ENCODE peak calls at places on chromosomes 1 and 21, in nine cellular contexts. U, G, K, A, B, S, J, V and F are unnamed samples. For H3K27me3, the result is how much of the 10 kb centered on the place peaks cover.

GRCh38 chr1:161008857-161009554 is 11.9 kb downstream of the F11R start:
- DNase-seq in A (no peak), G (no peak), V (no peak), U (no peak), K (peak), S (no peak), B (no peak), J (no peak), F (no peak)

GRCh38 chr1:57770772-57771171 is 346.9 kb upstream of the DAB1 start:
- DNase-seq in U (no peak), S (peak), A (no peak), V (no peak), B (no peak), K (peak), J (no peak), G (no peak), F (no peak)

GRCh38 chr1:223039990-223040389 is 103.1 kb downstream of the TLR5 start:
- DNase-seq in A (no peak), G (no peak), J (no peak), K (no peak), V (no peak), S (no peak), B (no peak), U (no peak), F (no peak)

GRCh38 chr1:228781161-228781771 is 46.0 kb downstream of the RHOU start:
- DNase-seq in J (no peak), A (no peak), B (no peak), V (no peak), S (no peak), K (peak), G (peak), U (no peak), F (no peak)

GRCh38 chr1:167412072-167412471 is 106.3 kb downstream of the CD247 start:
- DNase-seq in S (no peak), A (no peak), G (no peak), K (no peak), B (no peak), U (no peak), J (peak), V (no peak), F (no peak)

GRCh38 chr1:153789478-153790148 is 14.4 kb downstream of the SLC27A3 start:
- DNase-seq in A (no peak), K (no peak), V (no peak), S (no peak), U (peak), G (no peak), J (peak), B (no peak), F (peak)

GRCh38 chr1:47618830-47619229 is 181.0 kb downstream of the FOXD2 start:
- DNase-seq in G (no peak), S (no peak), A (peak), U (no peak), J (no peak), V (no peak), K (no peak), B (no peak), F (no peak)

GRCh38 chr1:1470626-1471388 is 758 bp upstream of the ATAD3B start:
- DNase-seq in K (no peak), V (no peak), U (no peak), A (peak), S (peak), G (no peak), J (peak), B (no peak), F (no peak)

GRCh38 chr1:3659093-3659492 is 6.8 kb downstream of the TP73 start:
- DNase-seq in J (no peak), A (no peak), K (no peak), B (no peak), U (no peak), S (no peak), V (no peak), G (no peak), F (no peak)

GRCh38 chr1:179817789-179818188 is 59.8 kb downstream of the TOR1AIP2 start:
- DNase-seq in S (no peak), K (peak), J (peak), A (no peak), G (peak), V (no peak), U (no peak), B (peak), F (peak)

GRCh38 chr1:234206651-234207284 is 166.5 kb upstream of the COA6 start:
- DNase-seq in G (peak), B (peak), K (peak), J (no peak), V (no peak), U (no peak), S (peak), A (no peak), F (no peak)

GRCh38 chr1:55741516-55741915 is 526.4 kb upstream of the USP24 start:
- DNase-seq in B (no peak), J (no peak), V (no peak), S (no peak), A (no peak), G (no peak), K (peak), U (no peak), F (no peak)

GRCh38 chr1:31811605-31812004 is 4.2 kb downstream of the SPOCD1 start:
- DNase-seq in V (no peak), K (peak), U (peak), J (no peak), S (no peak), G (peak), A (no peak), B (no peak), F (no peak)

GRCh38 chr1:238681021-238681420 is 705.3 kb upstream of the CHRM3 start:
- DNase-seq in V (no peak), G (peak), K (peak), J (no peak), A (no peak), S (peak), U (no peak), B (no peak), F (no peak)

GRCh38 chr1:204873714-204874113 is 3.1 kb downstream of the NFASC start:
- DNase-seq in J (no peak), B (no peak), K (no peak), A (no peak), V (no peak), G (no peak), U (no peak), S (no peak), F (no peak)

GRCh38 chr1:86648255-86648654 is 56.1 kb upstream of the SH3GLB1 start:
- DNase-seq in S (peak), B (no peak), A (no peak), K (peak), G (peak), J (no peak), U (no peak), V (no peak), F (no peak)

GRCh38 chr1:180183426-180183825 is 28.8 kb downstream of the QSOX1 start:
- DNase-seq in B (no peak), G (no peak), K (no peak), J (no peak), A (no peak), U (no peak), S (no peak), V (no peak), F (no peak)

GRCh38 chr1:27135920-27136551 is 18.9 kb downstream of the SLC9A1 start:
- DNase-seq in A (no peak), G (no peak), K (peak), S (peak), V (no peak), B (no peak), U (peak), J (no peak), F (no peak)

GRCh38 chr1:209412036-209412435 is 171.5 kb upstream of the CAMK1G start:
- DNase-seq in A (no peak), G (no peak), B (no peak), U (no peak), S (peak), J (no peak), V (no peak), K (peak), F (no peak)

GRCh38 chr1:44554706-44555105 is 119.6 kb downstream of the TMEM53 start:
- DNase-seq in K (no peak), V (no peak), G (no peak), A (no peak), J (no peak), S (peak), U (no peak), B (no peak), F (no peak)

GRCh38 chr1:245085508-245086095 is 69.2 kb upstream of the KIF26B start:
- DNase-seq in A (no peak), S (peak), V (no peak), J (no peak), K (peak), B (no peak), G (peak), U (no peak), F (no peak)

GRCh38 chr1:73998348-73998959 is 199.5 kb downstream of the LRRIQ3 start:
- DNase-seq in A (no peak), G (no peak), B (no peak), J (no peak), K (peak), V (no peak), U (no peak), S (peak), F (no peak)

GRCh38 chr1:50977575-50978143 is 7.6 kb downstream of the CDKN2C start:
- DNase-seq in V (no peak), K (peak), A (peak), J (peak), B (peak), S (peak), G (no peak), U (no peak), F (peak)

GRCh38 chr1:221416723-221417122 is 325.2 kb downstream of the DUSP10 start:
- DNase-seq in S (no peak), A (no peak), U (no peak), G (no peak), V (no peak), J (no peak), B (no peak), K (no peak), F (no peak)

GRCh38 chr1:21200767-21201166 is 24.1 kb upstream of the EIF4G3 start:
- DNase-seq in A (no peak), U (no peak), S (no peak), B (no peak), G (peak), V (no peak), K (peak), J (no peak), F (no peak)

GRCh38 chr1:70038025-70038424 is 167.4 kb downstream of the LRRC40 start:
- DNase-seq in G (peak), U (peak), B (no peak), S (peak), K (no peak), J (no peak), A (no peak), V (no peak), F (no peak)
- H3K27ac ChIP-seq in G (no peak), U (no peak), B (no peak), S (no peak), K (no peak), J (no peak), A (no peak), V (no peak), F (no peak)

DNA sequence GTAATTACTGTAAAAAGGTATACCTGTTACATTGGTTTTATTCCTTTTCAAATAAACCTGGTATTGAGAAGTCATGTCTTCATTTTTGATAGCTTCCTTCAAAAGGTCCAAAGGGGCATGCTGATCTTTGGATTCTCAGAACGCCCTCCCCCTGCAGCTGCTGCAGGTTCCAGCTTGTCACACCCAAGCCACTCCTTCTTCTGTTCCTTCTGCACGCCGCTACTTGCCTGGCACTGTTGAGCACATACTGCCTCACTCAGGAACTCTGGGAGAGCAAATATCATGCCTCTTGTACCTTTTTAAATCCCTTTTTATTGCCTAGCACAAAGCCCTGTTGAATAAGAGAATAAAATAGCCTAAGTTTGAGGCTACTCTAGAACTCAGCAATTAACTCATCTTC is 136.9 kb downstream of the BARHL2 start:
- DNase-seq in B (no peak), U (no peak), J (no peak), K (no peak), S (peak), V (no peak), A (peak), G (no peak), F (no peak)
- TF ChIP-seq CTCF in B (no peak), U (no peak), J (no peak), K (no peak), S (peak), V (no peak), A (no peak), G (no peak), F (no peak)

GRCh38 chr1:212955098-212955497 is 4.8 kb downstream of the VASH2 start:
- DNase-seq in J (no peak), B (no peak), U (no peak), K (no peak), A (no peak), V (no peak), G (no peak), S (no peak), F (no peak)

GRCh38 chr1:212954514-212954913 is 4.2 kb downstream of the VASH2 start:
- DNase-seq in A (no peak), U (no peak), J (no peak), V (no peak), S (no peak), B (no peak), K (no peak), G (no peak), F (no peak)

GRCh38 chr1:212950243-212951057 is at the start of gene VASH2:
- DNase-seq in U (peak), K (peak), J (peak), G (peak), S (peak), V (peak), A (peak), B (peak), F (peak)

GRCh38 chr1:212951058-212951923 is 950 bp downstream of the VASH2 start:
- DNase-seq in S (no peak), V (no peak), J (no peak), G (no peak), A (no peak), B (no peak), U (no peak), K (no peak), F (no peak)

GRCh38 chr1:212952596-212952995 is 2.3 kb downstream of the VASH2 start:
- DNase-seq in G (no peak), U (no peak), J (no peak), K (no peak), S (no peak), V (no peak), A (no peak), B (no peak), F (no peak)
- H3K27me3 ChIP-seq in G (under half), U (under half), J (under half), K (under half), S (under half), V (under half), A (under half), B (under half), F (under half)

DNA sequence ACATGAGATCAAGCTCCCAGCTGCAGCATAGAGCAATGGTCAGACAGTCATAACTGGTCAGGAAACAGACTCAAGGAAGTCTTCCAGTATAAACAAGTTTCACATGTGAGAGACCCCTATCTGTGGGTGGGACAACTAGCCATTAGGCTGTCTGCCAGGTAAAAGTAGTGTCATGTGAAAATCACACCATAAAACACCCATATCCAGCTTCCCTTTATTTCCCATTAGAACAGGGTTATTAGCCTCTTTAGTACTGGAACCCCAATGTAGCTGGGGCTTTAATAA is 426.7 kb downstream of the KCNT2 start:
- DNase-seq in V (no peak), G (no peak), K (no peak), U (no peak), B (no peak), A (no peak), J (no peak), S (no peak), F (no peak)
- H3K27ac ChIP-seq in V (no peak), G (peak), K (peak), U (no peak), B (no peak), A (no peak), J (no peak), S (no peak), F (no peak)

GRCh38 chr1:220184503-220184902 is 87.8 kb downstream of the RAB3GAP2 start:
- DNase-seq in K (peak), J (no peak), B (no peak), A (no peak), G (no peak), S (no peak), V (no peak), U (no peak), F (no peak)

GRCh38 chr1:220186752-220187151 is 85.5 kb downstream of the RAB3GAP2 start:
- DNase-seq in G (no peak), S (no peak), V (no peak), B (no peak), J (no peak), U (no peak), K (no peak), A (no peak), F (no peak)

GRCh38 chr1:220182081-220182480 is 88.1 kb downstream of the IARS2 start:
- DNase-seq in J (no peak), G (no peak), S (no peak), B (no peak), A (no peak), U (no peak), V (no peak), K (no peak), F (no peak)

DNA sequence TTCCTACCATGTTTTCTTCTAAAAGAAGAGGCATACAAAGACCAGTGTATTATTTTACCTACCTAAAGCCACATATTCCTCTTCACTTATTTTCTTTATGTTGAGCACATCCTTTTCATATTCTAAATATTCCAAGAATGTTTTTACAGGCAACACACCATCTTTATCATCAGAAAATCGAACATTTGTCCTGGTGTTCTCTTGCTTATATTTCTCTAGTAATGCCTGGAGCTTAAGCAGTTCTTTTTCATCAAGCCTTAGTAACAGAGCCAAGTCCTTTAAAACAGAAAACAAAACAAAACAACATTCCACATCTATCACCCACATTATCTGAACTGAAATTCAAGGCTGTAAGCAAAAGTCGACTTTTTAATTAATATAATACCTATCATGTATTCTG is 88.7 kb downstream of the IARS2 start:
- DNase-seq in G (peak), A (no peak), K (peak), V (no peak), B (no peak), U (no peak), J (no peak), S (no peak), F (no peak)
- TF ChIP-seq CTCF in G (no peak), A (no peak), K (no peak), V (no peak), B (no peak), U (no peak), J (no peak), S (no peak), F (no peak)

DNA sequence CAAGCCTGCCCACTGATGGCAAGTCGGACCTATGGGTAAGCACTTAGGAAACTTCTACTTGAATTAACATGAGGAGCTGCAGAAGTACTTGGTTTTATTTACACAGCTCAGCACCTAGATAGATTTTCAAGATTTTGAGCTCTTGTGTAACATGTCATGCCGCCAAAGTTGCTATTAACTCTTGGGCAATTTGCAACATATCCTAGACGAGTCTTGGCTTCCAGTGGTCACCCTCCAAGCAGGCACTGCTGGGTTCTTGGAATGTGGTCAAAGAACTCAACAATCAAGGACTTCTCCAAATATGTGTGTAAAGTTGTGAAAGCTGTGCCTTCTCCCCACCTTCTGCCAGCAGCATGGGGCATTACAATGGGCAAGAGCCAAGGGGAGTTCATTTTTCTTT is 17.8 kb upstream of the GUCA2B start:
- DNase-seq in J (no peak), A (no peak), G (no peak), B (no peak), K (no peak), S (no peak), U (no peak), V (no peak), F (no peak)
- H3K27me3 ChIP-seq in J (under half), A (under half), G (under half), B (under half), K (under half), S (under half), U (under half), V (under half), F (under half)

DNA sequence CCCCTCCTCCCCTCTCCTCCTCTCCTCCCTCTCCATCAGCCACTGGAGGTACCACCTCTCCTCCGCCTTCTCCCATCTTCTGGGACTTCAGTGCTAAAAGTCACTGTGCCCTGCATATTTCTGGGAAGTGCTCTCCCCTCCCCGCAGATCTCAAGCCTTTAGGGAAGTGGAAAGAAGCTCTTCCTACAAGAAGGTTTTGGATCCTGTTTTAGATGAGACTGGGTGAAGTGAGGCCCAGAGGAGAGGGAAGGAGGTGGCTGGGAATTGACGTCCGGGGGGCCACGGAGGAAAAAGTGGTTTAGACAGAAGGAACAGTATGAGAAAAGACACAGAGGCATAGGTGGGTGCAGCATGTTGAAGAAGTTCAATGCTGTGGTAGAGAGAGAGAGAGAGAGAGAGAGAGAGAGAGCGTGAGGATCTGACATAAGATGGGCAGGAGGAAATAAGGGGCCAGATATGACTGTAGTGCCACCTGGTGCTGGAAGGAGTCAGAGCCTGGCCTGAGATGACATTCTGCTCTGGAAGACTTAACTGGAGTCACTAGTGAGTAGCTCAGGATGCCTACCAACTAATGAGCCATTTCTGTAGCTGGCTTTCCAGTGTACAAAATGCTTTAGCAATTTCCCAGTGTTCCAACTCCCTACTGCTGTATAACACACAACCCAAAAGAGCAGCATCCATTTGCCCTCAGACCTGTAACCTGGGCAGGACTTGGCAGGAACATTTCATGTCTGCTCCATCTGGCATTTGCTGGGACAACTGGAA is 16.7 kb upstream of the ZSCAN20 start:
- DNase-seq in U (peak), J (peak), S (peak), G (peak), B (peak), A (peak), K (peak), V (peak), F (no peak)
- H3K27ac ChIP-seq in U (no peak), J (no peak), S (no peak), G (peak), B (peak), A (no peak), K (no peak), V (no peak), F (no peak)

DNA sequence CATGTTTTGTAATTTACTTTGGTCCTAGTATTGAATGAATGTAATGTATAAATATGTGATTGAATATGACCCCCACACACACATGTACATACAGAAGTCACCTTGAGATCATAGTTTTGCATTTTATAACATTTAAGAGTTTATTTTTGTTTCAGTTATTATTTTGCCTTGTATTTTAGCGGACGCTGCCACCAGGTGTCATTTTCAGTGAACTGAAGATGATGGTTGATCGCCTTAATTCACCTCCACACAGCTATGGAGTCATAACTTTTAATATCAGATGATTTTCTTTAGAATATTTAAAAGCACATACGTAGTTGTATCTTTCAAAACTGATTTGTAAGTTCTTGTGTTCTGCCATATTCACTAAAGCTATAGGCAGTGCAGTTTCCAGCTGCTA is 130.4 kb downstream of the DYRK1A start:
- DNase-seq in G (no peak), K (no peak), S (no peak), B (no peak), A (no peak), V (no peak), J (no peak), U (no peak), F (no peak)
- TF ChIP-seq CTCF in G (no peak), K (peak), S (peak), B (peak), A (no peak), V (no peak), J (peak), U (peak), F (no peak)